ENCODE peak calls at places on chromosome 10, in six cellular contexts. R is natural killer cell, Z is IMR-90, D is GM20000, J is A673, A is endothelial cell of umbilical vein. F is an unnamed sample.

GRCh38 chr10:108787932-108788331 is 1135.4 kb downstream of the XPNPEP1 start:
- DNase-seq in R (no peak), Z (peak; percentile 63), D (no peak), J (no peak), A (no peak), F (no peak)

GRCh38 chr10:49074836-49075235 is 40.5 kb downstream of the VSTM4 start:
- DNase-seq in R (no peak), Z (no peak), D (no peak), J (no peak), A (no peak), F (no peak)

GRCh38 chr10:29746080-29746797 is 111.5 kb upstream of the SVIL start:
- DNase-seq in R (no peak), Z (peak; percentile 69), D (no peak), J (no peak), A (peak; percentile 90), F (no peak)

GRCh38 chr10:97517778-97518561 is 19.2 kb downstream of the UBTD1 start:
- DNase-seq in R (no peak), Z (no peak), D (no peak), J (no peak), A (peak; percentile 88), F (no peak)

GRCh38 chr10:132319853-132320669 is 11.9 kb upstream of the LRRC27 start:
- DNase-seq in R (no peak), Z (peak; percentile 92), D (peak; percentile 84), J (peak; percentile 63), A (no peak), F (peak; percentile 80)

GRCh38 chr10:13893926-13894325 is 307.2 kb downstream of the PRPF18 start:
- DNase-seq in R (no peak), Z (peak; percentile 47), D (no peak), J (no peak), A (peak; percentile 41), F (no peak)

GRCh38 chr10:101130141-101130540 is 959 bp upstream of the TLX1 start:
- DNase-seq in R (no peak), Z (no peak), D (no peak), J (no peak), A (no peak), F (no peak)

GRCh38 chr10:129841590-129841989 is 122.5 kb downstream of the EBF3 start:
- DNase-seq in R (no peak), Z (no peak), D (no peak), J (no peak), A (no peak), F (no peak)

GRCh38 chr10:74856940-74857339 is 30.5 kb downstream of the KAT6B start:
- DNase-seq in R (no peak), Z (no peak), D (no peak), J (no peak), A (no peak), F (no peak)

GRCh38 chr10:86711957-86712708 is 43.8 kb downstream of the LDB3 start:
- DNase-seq in R (no peak), Z (peak; percentile 25), D (peak; percentile 85), J (peak; percentile 68), A (no peak), F (peak; percentile 28)

GRCh38 chr10:12351447-12351846 is 2.1 kb downstream of the CAMK1D start:
- DNase-seq in R (no peak), Z (no peak), D (no peak), J (no peak), A (no peak), F (peak; percentile 46)

GRCh38 chr10:102644646-102645387 is 538 bp downstream of the TRIM8 start:
- DNase-seq in R (peak; percentile 66), Z (peak; percentile 68), D (peak; percentile 64), J (peak; percentile 89), A (peak; percentile 85), F (peak; percentile 64)

GRCh38 chr10:89228962-89229361 is 21.8 kb upstream of the CH25H start:
- DNase-seq in R (no peak), Z (no peak), D (no peak), J (no peak), A (no peak), F (no peak)

GRCh38 chr10:21497177-21497807 is 28.2 kb downstream of the SKIDA1 start:
- DNase-seq in R (no peak), Z (peak; percentile 62), D (peak; percentile 54), J (peak; percentile 96), A (peak; percentile 83), F (no peak)

GRCh38 chr10:50508315-50509051 is 115.3 kb downstream of the SGMS1 start:
- DNase-seq in R (no peak), Z (no peak), D (peak; percentile 77), J (no peak), A (no peak), F (no peak)

GRCh38 chr10:43201545-43202131 is 63.4 kb downstream of the CSGALNACT2 start:
- DNase-seq in R (peak; percentile 14), Z (no peak), D (peak; percentile 17), J (no peak), A (no peak), F (no peak)

GRCh38 chr10:35394934-35395333 is 58.6 kb downstream of the CCNY start:
- DNase-seq in R (no peak), Z (no peak), D (no peak), J (no peak), A (no peak), F (no peak)

GRCh38 chr10:637221-637620 is 52.2 kb downstream of the DIP2C start:
- DNase-seq in R (no peak), Z (no peak), D (no peak), J (no peak), A (no peak), F (no peak)

GRCh38 chr10:49223205-49223604 is 35.0 kb upstream of the TMEM273 start:
- DNase-seq in R (no peak), Z (no peak), D (no peak), J (no peak), A (no peak), F (no peak)

GRCh38 chr10:6399241-6399701 is 180.8 kb downstream of the PRKCQ start:
- DNase-seq in R (no peak), Z (peak; percentile 82), D (no peak), J (no peak), A (no peak), F (peak; percentile 84)

GRCh38 chr10:119253433-119254174 is 46.2 kb downstream of the GRK5 start:
- DNase-seq in R (no peak), Z (peak; percentile 96), D (no peak), J (peak; percentile 47), A (peak; percentile 73), F (no peak)

GRCh38 chr10:73225518-73225917 is 21.5 kb downstream of the DNAJC9 start:
- DNase-seq in R (no peak), Z (peak; percentile 64), D (no peak), J (no peak), A (no peak), F (no peak)

GRCh38 chr10:104631946-104632345 is 9.1 kb upstream of the SORCS3 start:
- DNase-seq in R (no peak), Z (no peak), D (no peak), J (no peak), A (no peak), F (no peak)
- TF ChIP-seq CTCF in R (no peak), Z (no peak), D (no peak), J (no peak), A (no peak), F (no peak)

GRCh38 chr10:16155761-16156322 is 281.0 kb upstream of the PTER start:
- DNase-seq in R (no peak), Z (no peak), D (no peak), J (no peak), A (no peak), F (no peak)
- TF ChIP-seq CTCF in R (no peak), Z (no peak), D (no peak), J (no peak), A (no peak), F (no peak)

GRCh38 chr10:75911426-75911825 is 480.0 kb downstream of the LRMDA start:
- DNase-seq in R (no peak), Z (no peak), D (no peak), J (no peak), A (no peak), F (no peak)

GRCh38 chr10:75904499-75905283 is 473.3 kb downstream of the LRMDA start:
- DNase-seq in R (no peak), Z (no peak), D (no peak), J (no peak), A (no peak), F (no peak)

DNA sequence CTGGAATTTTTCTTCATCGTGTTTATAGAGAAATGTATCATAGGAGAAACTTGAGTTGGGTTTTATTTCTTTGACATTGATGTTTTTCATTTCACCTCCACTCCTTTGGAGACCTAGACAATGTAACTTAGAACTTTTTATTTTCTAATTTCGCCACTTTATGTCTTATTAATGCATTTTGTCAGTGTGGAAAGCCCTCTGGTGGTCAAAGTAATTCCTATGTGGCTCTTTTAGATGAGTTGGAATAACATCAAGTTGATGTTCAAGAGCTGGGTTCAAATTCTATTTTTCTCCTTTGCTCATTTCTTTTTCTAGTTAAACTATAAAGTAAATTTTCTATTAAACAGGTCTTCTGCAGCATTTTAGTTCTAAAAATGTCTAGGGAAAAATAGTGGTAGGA is 478.6 kb downstream of the LRMDA start:
- DNase-seq in R (no peak), Z (peak; percentile 24), D (no peak), J (peak; percentile 5), A (peak; percentile 29), F (no peak)
- TF ChIP-seq CTCF in R (no peak), Z (peak; percentile 41), D (no peak), J (peak; percentile 51), A (peak; percentile 16), F (peak; percentile 31)

GRCh38 chr10:69939481-69939880 is 113.2 kb upstream of the MACROH2A2 start:
- DNase-seq in R (no peak), Z (no peak), D (no peak), J (no peak), A (no peak), F (no peak)

GRCh38 chr10:69939033-69939432 is 113.6 kb upstream of the MACROH2A2 start:
- DNase-seq in R (no peak), Z (no peak), D (no peak), J (no peak), A (no peak), F (no peak)

GRCh38 chr10:69934768-69935167 is 117.9 kb upstream of the MACROH2A2 start:
- DNase-seq in R (no peak), Z (no peak), D (no peak), J (peak; percentile 62), A (no peak), F (no peak)

GRCh38 chr10:69938541-69938991 is 114.1 kb upstream of the MACROH2A2 start:
- DNase-seq in R (no peak), Z (no peak), D (no peak), J (peak; percentile 48), A (no peak), F (no peak)

DNA sequence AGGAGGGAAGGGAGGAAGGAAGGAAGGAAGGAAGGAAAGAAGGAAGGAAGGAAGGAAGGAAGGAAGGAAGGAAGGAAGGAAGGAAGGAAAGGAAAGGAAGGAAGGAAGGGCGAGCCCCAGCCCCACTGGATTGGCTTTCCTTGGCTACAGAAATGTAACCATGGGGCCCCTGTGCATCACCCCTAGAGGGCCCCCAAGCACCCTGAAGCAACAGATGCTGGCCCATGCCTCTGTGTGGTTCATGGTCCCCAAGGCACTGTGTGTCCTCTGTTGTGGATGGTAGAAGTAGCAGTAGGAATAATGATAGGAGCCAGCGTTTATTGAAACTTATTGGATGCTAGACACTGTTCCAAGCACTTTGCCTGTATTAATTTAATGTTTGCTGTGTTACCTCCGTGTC is 116.6 kb upstream of the MACROH2A2 start:
- DNase-seq in R (no peak), Z (no peak), D (peak; percentile 54), J (peak; percentile 93), A (no peak), F (no peak)
- TF ChIP-seq CTCF in R (no peak), Z (peak; percentile 32), D (peak; percentile 22), J (peak; percentile 57), A (peak; percentile 14), F (peak; percentile 25)

F was measured in CD14-positive monocyte.